ENCODE peak calls at places on chromosomes 16 and 17, in four cellular contexts. Q is upper lobe of left lung, U is adrenal gland, M is GM23338. I is an unnamed sample.

GRCh38 chr16:7246578-7246977 is 86.1 kb upstream of the RBFOX1 start:
- DNase-seq in U (no peak), M (peak; percentile 21), Q (no peak), I (no peak)

GRCh38 chr17:8481703-8482102 is 46.0 kb downstream of the NDEL1 start:
- DNase-seq in M (no peak), Q (no peak), U (no peak), I (no peak)

GRCh38 chr17:48930435-48930873 is 14.2 kb downstream of the SNF8 start:
- DNase-seq in M (no peak), U (peak; percentile 21), Q (no peak), I (no peak)

GRCh38 chr17:28745777-28746473 is 2.1 kb downstream of the TRAF4 start:
- DNase-seq in Q (peak; percentile 56), M (peak; percentile 60), U (peak; percentile 52), I (no peak)

GRCh38 chr16:56355221-56355620 is 70.1 kb downstream of the AMFR start:
- DNase-seq in U (no peak), M (peak; percentile 6), Q (no peak), I (no peak)

GRCh38 chr17:2312736-2313135 is 9.0 kb downstream of the SRR start:
- DNase-seq in M (no peak), U (no peak), Q (no peak), I (no peak)

GRCh38 chr17:59620518-59621259 is 994 bp downstream of the CLTC start:
- DNase-seq in U (peak; percentile 55), M (peak; percentile 50), Q (no peak), I (peak; percentile 42)

GRCh38 chr16:29719063-29719462 is 26.7 kb downstream of the C16orf54 start:
- DNase-seq in Q (no peak), M (peak; percentile 24), U (no peak), I (no peak)

GRCh38 chr17:31532161-31532515 is 140.7 kb downstream of the RAB11FIP4 start:
- DNase-seq in Q (no peak), M (no peak), U (no peak), I (no peak)

GRCh38 chr16:53534206-53534605 is 31.2 kb upstream of the AKTIP start:
- DNase-seq in U (no peak), Q (no peak), M (peak; percentile 45), I (no peak)

GRCh38 chr16:57751539-57752202 is 16.1 kb downstream of the KATNB1 start:
- DNase-seq in U (no peak), M (no peak), Q (peak; percentile 73), I (no peak)

GRCh38 chr16:3645504-3646347 is 8.8 kb upstream of the DNASE1 start:
- DNase-seq in U (peak; percentile 10), M (peak; percentile 83), Q (no peak), I (no peak)
- TF ChIP-seq CTCF in U (no peak), M (no peak), Q (no peak), I (no peak)

GRCh38 chr16:67800252-67801046 is 5.9 kb downstream of the RANBP10 start:
- DNase-seq in M (no peak), U (peak; percentile 31), Q (no peak), I (no peak)

GRCh38 chr16:67801889-67802288 is 4.5 kb downstream of the RANBP10 start:
- DNase-seq in U (no peak), M (no peak), Q (no peak), I (peak; percentile 30)

GRCh38 chr16:67796099-67796718 is 10.2 kb downstream of the RANBP10 start:
- DNase-seq in M (no peak), Q (no peak), U (no peak), I (no peak)
- H3K27ac ChIP-seq in M (no peak overlapping the region), Q (no peak overlapping the region), U (no peak overlapping the region), I (no peak overlapping the region)

DNA sequence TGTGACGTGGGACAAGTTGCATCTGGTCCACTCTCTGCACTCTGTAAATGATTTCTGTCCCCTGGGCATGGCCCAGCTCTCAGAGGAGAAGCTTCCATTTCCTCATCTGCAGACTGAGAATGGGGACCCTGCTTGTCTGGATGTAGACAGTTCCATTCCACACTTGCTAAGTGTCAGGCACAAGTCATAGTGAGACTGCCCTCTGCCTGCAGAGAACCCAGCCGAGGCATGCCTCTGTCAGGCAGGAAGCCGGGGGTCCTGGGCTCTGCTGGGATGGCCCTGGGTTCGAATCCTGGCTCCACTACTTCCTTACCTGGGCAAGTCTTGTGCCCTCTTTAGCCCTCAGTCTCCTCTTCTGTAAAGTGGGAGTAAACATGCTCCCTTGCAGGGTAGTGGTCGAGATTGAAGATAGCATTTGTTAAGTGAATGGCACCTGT is 4.1 kb downstream of the MAP2K3 start:
- DNase-seq in U (no peak), Q (no peak), M (no peak), I (no peak)
- TF ChIP-seq CTCF in U (no peak), Q (no peak), M (peak; percentile 16), I (no peak)

DNA sequence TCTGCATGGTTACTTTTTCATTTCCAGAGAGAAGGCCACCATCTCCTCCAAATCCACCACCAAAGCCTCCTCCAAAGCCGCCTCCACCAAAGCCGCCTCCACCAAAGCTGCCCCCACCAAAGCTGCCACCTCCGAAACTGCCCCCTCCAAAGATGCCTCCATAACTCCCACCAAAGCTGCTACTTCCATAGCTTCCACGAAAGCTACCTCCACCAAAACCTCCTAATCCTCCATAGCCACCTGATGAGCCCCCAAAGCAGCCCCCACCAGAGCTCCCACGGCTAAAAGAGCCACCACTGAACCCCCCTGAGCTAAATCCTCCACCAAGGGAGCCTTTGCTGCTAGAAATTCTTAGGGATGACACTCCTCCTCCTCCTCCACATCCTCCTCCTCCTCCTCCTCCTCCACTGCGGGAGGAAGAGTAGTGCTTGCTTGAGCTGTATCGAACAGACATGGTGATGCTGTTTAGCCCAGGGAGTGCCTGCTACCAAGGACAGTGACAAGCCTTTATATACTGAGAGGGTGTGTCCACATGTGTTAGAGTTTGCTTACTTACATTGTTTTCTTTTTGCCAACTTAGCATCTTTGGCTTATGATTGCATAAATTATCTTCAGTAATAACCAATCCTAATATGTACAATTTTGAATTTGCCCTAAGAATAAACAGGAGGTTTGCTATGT is at the start of gene KRT10:
- DNase-seq in M (no peak), U (no peak), Q (no peak), I (no peak)
- H3K27ac ChIP-seq in M (no peak within 1 kb of the TSS), U (no peak within 1 kb of the TSS), Q (no peak within 1 kb of the TSS), I (no peak within 1 kb of the TSS)

GRCh38 chr16:69397821-69398521 is 12.2 kb upstream of the TERF2 start:
- DNase-seq in U (peak; percentile 71), M (peak; percentile 83), Q (no peak), I (no peak)
- TF ChIP-seq CTCF in U (peak; percentile 82), M (peak; percentile 83), Q (peak; percentile 50), I (no peak)

I was measured in CD4-positive, alpha-beta T cell.